ENCODE peak calls at places on chromosomes 6 and 20, in ten cellular contexts. One of them, this sample, is unnamed.

GRCh38 chr6:28695671-28696537 is 170.2 kb downstream of the GPX5 start:
- DNase-seq in activated naive CD4-positive, alpha-beta T cell: no peak
- DNase-seq in dorsolateral prefrontal cortex: no peak
- DNase-seq in HFFc6: peak
- DNase-seq in left lung: no peak
- DNase-seq in left cardiac atrium: no peak
- DNase-seq in ACHN: no peak
- DNase-seq in endodermal cell: no peak
- DNase-seq in astrocyte of the cerebellum: no peak
- DNase-seq in right cardiac atrium: no peak
- DNase-seq in this sample: no peak

GRCh38 chr6:14722704-14723103 is 523.2 kb upstream of the JARID2 start:
- DNase-seq in activated naive CD4-positive, alpha-beta T cell: no peak
- DNase-seq in HFFc6: no peak
- DNase-seq in ACHN: no peak
- DNase-seq in endodermal cell: peak
- DNase-seq in left cardiac atrium: no peak
- DNase-seq in astrocyte of the cerebellum: no peak
- DNase-seq in dorsolateral prefrontal cortex: no peak
- DNase-seq in right cardiac atrium: no peak
- DNase-seq in left lung: no peak
- DNase-seq in this sample: no peak

GRCh38 chr6:118391086-118391485 is 157.0 kb upstream of the PLN start:
- DNase-seq in activated naive CD4-positive, alpha-beta T cell: no peak
- DNase-seq in dorsolateral prefrontal cortex: no peak
- DNase-seq in right cardiac atrium: no peak
- DNase-seq in endodermal cell: no peak
- DNase-seq in ACHN: no peak
- DNase-seq in left lung: no peak
- DNase-seq in astrocyte of the cerebellum: no peak
- DNase-seq in HFFc6: no peak
- DNase-seq in left cardiac atrium: no peak
- DNase-seq in this sample: no peak

GRCh38 chr20:7943891-7944290 is 3.6 kb upstream of the HAO1 start:
- DNase-seq in right cardiac atrium: no peak
- DNase-seq in endodermal cell: no peak
- DNase-seq in activated naive CD4-positive, alpha-beta T cell: no peak
- DNase-seq in HFFc6: no peak
- DNase-seq in left lung: no peak
- DNase-seq in dorsolateral prefrontal cortex: no peak
- DNase-seq in astrocyte of the cerebellum: no peak
- DNase-seq in left cardiac atrium: no peak
- DNase-seq in ACHN: no peak
- DNase-seq in this sample: no peak

GRCh38 chr6:140779341-140779740 is 1353.4 kb upstream of the GJE1 start:
- DNase-seq in endodermal cell: no peak
- DNase-seq in astrocyte of the cerebellum: no peak
- DNase-seq in left lung: no peak
- DNase-seq in activated naive CD4-positive, alpha-beta T cell: no peak
- DNase-seq in left cardiac atrium: no peak
- DNase-seq in right cardiac atrium: no peak
- DNase-seq in dorsolateral prefrontal cortex: no peak
- DNase-seq in HFFc6: peak
- DNase-seq in ACHN: no peak
- DNase-seq in this sample: no peak

GRCh38 chr20:17972121-17972520 is 3.3 kb downstream of the MGME1 start:
- DNase-seq in right cardiac atrium: no peak
- DNase-seq in endodermal cell: no peak
- DNase-seq in activated naive CD4-positive, alpha-beta T cell: no peak
- DNase-seq in ACHN: no peak
- DNase-seq in left lung: no peak
- DNase-seq in dorsolateral prefrontal cortex: no peak
- DNase-seq in astrocyte of the cerebellum: no peak
- DNase-seq in HFFc6: no peak
- DNase-seq in left cardiac atrium: no peak
- DNase-seq in this sample: no peak

GRCh38 chr6:5325173-5325572 is 63.9 kb downstream of the FARS2 start:
- DNase-seq in left lung: no peak
- DNase-seq in HFFc6: no peak
- DNase-seq in left cardiac atrium: no peak
- DNase-seq in astrocyte of the cerebellum: no peak
- DNase-seq in endodermal cell: no peak
- DNase-seq in activated naive CD4-positive, alpha-beta T cell: no peak
- DNase-seq in dorsolateral prefrontal cortex: peak
- DNase-seq in right cardiac atrium: no peak
- DNase-seq in ACHN: no peak
- DNase-seq in this sample: no peak

GRCh38 chr6:25327372-25327771 is 48.2 kb downstream of the CARMIL1 start:
- DNase-seq in left cardiac atrium: no peak
- DNase-seq in left lung: no peak
- DNase-seq in right cardiac atrium: no peak
- DNase-seq in astrocyte of the cerebellum: no peak
- DNase-seq in dorsolateral prefrontal cortex: no peak
- DNase-seq in HFFc6: no peak
- DNase-seq in endodermal cell: no peak
- DNase-seq in ACHN: no peak
- DNase-seq in activated naive CD4-positive, alpha-beta T cell: no peak
- DNase-seq in this sample: no peak

GRCh38 chr20:45867811-45868176 is 10.4 kb downstream of the ZSWIM3 start:
- DNase-seq in ACHN: no peak
- DNase-seq in HFFc6: peak
- DNase-seq in right cardiac atrium: no peak
- DNase-seq in endodermal cell: no peak
- DNase-seq in left cardiac atrium: no peak
- DNase-seq in dorsolateral prefrontal cortex: no peak
- DNase-seq in astrocyte of the cerebellum: peak
- DNase-seq in activated naive CD4-positive, alpha-beta T cell: no peak
- DNase-seq in left lung: no peak
- DNase-seq in this sample: no peak

GRCh38 chr20:58755751-58756524 is 63.3 kb downstream of the NPEPL1 start:
- DNase-seq in left cardiac atrium: no peak
- DNase-seq in HFFc6: no peak
- DNase-seq in activated naive CD4-positive, alpha-beta T cell: no peak
- DNase-seq in astrocyte of the cerebellum: no peak
- DNase-seq in dorsolateral prefrontal cortex: no peak
- DNase-seq in ACHN: no peak
- DNase-seq in left lung: no peak
- DNase-seq in right cardiac atrium: no peak
- DNase-seq in endodermal cell: peak
- DNase-seq in this sample: peak

GRCh38 chr20:17228624-17229061 is 1.8 kb downstream of the PCSK2 start:
- DNase-seq in endodermal cell: peak
- DNase-seq in dorsolateral prefrontal cortex: peak
- DNase-seq in HFFc6: no peak
- DNase-seq in left cardiac atrium: no peak
- DNase-seq in ACHN: no peak
- DNase-seq in activated naive CD4-positive, alpha-beta T cell: no peak
- DNase-seq in right cardiac atrium: no peak
- DNase-seq in astrocyte of the cerebellum: no peak
- DNase-seq in left lung: peak
- DNase-seq in this sample: no peak

GRCh38 chr20:46694484-46694883 is 5.2 kb upstream of the TP53RK start:
- DNase-seq in left cardiac atrium: no peak
- DNase-seq in ACHN: peak
- DNase-seq in dorsolateral prefrontal cortex: no peak
- DNase-seq in left lung: no peak
- DNase-seq in astrocyte of the cerebellum: no peak
- DNase-seq in right cardiac atrium: no peak
- DNase-seq in HFFc6: peak
- DNase-seq in endodermal cell: no peak
- DNase-seq in activated naive CD4-positive, alpha-beta T cell: no peak
- DNase-seq in this sample: no peak

GRCh38 chr6:2850480-2851150 is 9.0 kb upstream of the SERPINB1 start:
- DNase-seq in HFFc6: no peak
- DNase-seq in endodermal cell: no peak
- DNase-seq in right cardiac atrium: no peak
- DNase-seq in ACHN: no peak
- DNase-seq in astrocyte of the cerebellum: no peak
- DNase-seq in activated naive CD4-positive, alpha-beta T cell: no peak
- DNase-seq in left cardiac atrium: no peak
- DNase-seq in left lung: no peak
- DNase-seq in dorsolateral prefrontal cortex: no peak
- DNase-seq in this sample: no peak

GRCh38 chr20:5570031-5570430 is 180.2 kb upstream of the SHLD1 start:
- DNase-seq in HFFc6: no peak
- DNase-seq in activated naive CD4-positive, alpha-beta T cell: no peak
- DNase-seq in astrocyte of the cerebellum: no peak
- DNase-seq in right cardiac atrium: no peak
- DNase-seq in dorsolateral prefrontal cortex: no peak
- DNase-seq in left lung: no peak
- DNase-seq in left cardiac atrium: no peak
- DNase-seq in ACHN: no peak
- DNase-seq in endodermal cell: no peak
- DNase-seq in this sample: no peak

GRCh38 chr6:142902636-142903053 is 42.3 kb downstream of the HIVEP2 start:
- DNase-seq in activated naive CD4-positive, alpha-beta T cell: no peak
- DNase-seq in astrocyte of the cerebellum: peak
- DNase-seq in right cardiac atrium: peak
- DNase-seq in ACHN: peak
- DNase-seq in left lung: peak
- DNase-seq in dorsolateral prefrontal cortex: no peak
- DNase-seq in HFFc6: peak
- DNase-seq in left cardiac atrium: peak
- DNase-seq in endodermal cell: no peak
- DNase-seq in this sample: peak

GRCh38 chr20:19761853-19762252 is 3.8 kb downstream of the RIN2 start:
- DNase-seq in dorsolateral prefrontal cortex: no peak
- DNase-seq in right cardiac atrium: no peak
- DNase-seq in left lung: no peak
- DNase-seq in endodermal cell: no peak
- DNase-seq in HFFc6: no peak
- DNase-seq in astrocyte of the cerebellum: no peak
- DNase-seq in activated naive CD4-positive, alpha-beta T cell: no peak
- DNase-seq in left cardiac atrium: no peak
- DNase-seq in ACHN: no peak
- DNase-seq in this sample: no peak

GRCh38 chr20:57224641-57225138 is 41.8 kb downstream of the BMP7 start:
- DNase-seq in endodermal cell: peak
- DNase-seq in left cardiac atrium: no peak
- DNase-seq in ACHN: no peak
- DNase-seq in right cardiac atrium: peak
- DNase-seq in activated naive CD4-positive, alpha-beta T cell: no peak
- DNase-seq in astrocyte of the cerebellum: no peak
- DNase-seq in HFFc6: peak
- DNase-seq in left lung: no peak
- DNase-seq in dorsolateral prefrontal cortex: no peak
- DNase-seq in this sample: no peak

GRCh38 chr20:17735206-17735804 is 35.5 kb downstream of the BANF2 start:
- DNase-seq in dorsolateral prefrontal cortex: no peak
- DNase-seq in activated naive CD4-positive, alpha-beta T cell: no peak
- DNase-seq in HFFc6: peak
- DNase-seq in endodermal cell: no peak
- DNase-seq in right cardiac atrium: no peak
- DNase-seq in left lung: no peak
- DNase-seq in ACHN: no peak
- DNase-seq in left cardiac atrium: no peak
- DNase-seq in astrocyte of the cerebellum: peak
- DNase-seq in this sample: no peak